ENCODE peak calls at places on chromosomes 2 and 18, in seven cellular contexts. I is A549, Q is transverse colon, B is HepG2, Z is esophagus muscularis mucosa, W is ovary, C is tibial nerve. O is an unnamed sample.
A peak's percentile ranks its signal among the peaks of the same experiment; 100 is the strongest.

GRCh38 chr2:213834746-213835145 is 550.5 kb downstream of the SPAG16 start:
- DNase-seq in I (no peak), Q (no peak), B (no peak), Z (no peak), W (no peak), C (no peak), O (no peak)

GRCh38 chr2:26616864-26617135 is 24.4 kb downstream of the CIB4 start:
- DNase-seq in I (no peak), Q (no peak), B (no peak), Z (no peak), W (no peak), C (no peak), O (no peak)

GRCh38 chr2:15163316-15163715 is 397.8 kb downstream of the NBAS start:
- DNase-seq in I (no peak), Q (no peak), B (no peak), Z (no peak), W (no peak), C (no peak), O (no peak)

GRCh38 chr2:146527166-146527565 is 1317.7 kb upstream of the ACVR2A start:
- DNase-seq in I (no peak), Q (no peak), B (no peak), Z (no peak), W (no peak), C (no peak), O (no peak)

GRCh38 chr2:29033656-29034055 is 40.7 kb downstream of the PCARE start:
- DNase-seq in I (no peak), Q (no peak), B (no peak), Z (no peak), W (no peak), C (no peak), O (no peak)

GRCh38 chr2:84959494-84960156 is 11.3 kb upstream of the KCMF1 start:
- DNase-seq in I (no peak), Q (no peak), B (no peak), Z (no peak), W (no peak), C (no peak), O (no peak)

GRCh38 chr2:180656455-180656847 is 324.0 kb upstream of the UBE2E3 start:
- DNase-seq in I (peak; percentile 36), Q (no peak), B (peak; percentile 20), Z (no peak), W (no peak), C (no peak), O (no peak)

GRCh38 chr2:219207884-219208740 is 1.5 kb downstream of the ZFAND2B start:
- DNase-seq in I (no peak), Q (no peak), B (peak; percentile 90), Z (peak; percentile 87), W (no peak), C (no peak), O (peak; percentile 55)

GRCh38 chr2:232576995-232577394 is 26.5 kb downstream of the EIF4E2 start:
- DNase-seq in I (no peak), Q (no peak), B (no peak), Z (no peak), W (no peak), C (no peak), O (no peak)

GRCh38 chr2:101175991-101176390 is 24.8 kb upstream of the TBC1D8 start:
- DNase-seq in I (no peak), Q (no peak), B (peak; percentile 86), Z (no peak), W (no peak), C (no peak), O (no peak)

DNA sequence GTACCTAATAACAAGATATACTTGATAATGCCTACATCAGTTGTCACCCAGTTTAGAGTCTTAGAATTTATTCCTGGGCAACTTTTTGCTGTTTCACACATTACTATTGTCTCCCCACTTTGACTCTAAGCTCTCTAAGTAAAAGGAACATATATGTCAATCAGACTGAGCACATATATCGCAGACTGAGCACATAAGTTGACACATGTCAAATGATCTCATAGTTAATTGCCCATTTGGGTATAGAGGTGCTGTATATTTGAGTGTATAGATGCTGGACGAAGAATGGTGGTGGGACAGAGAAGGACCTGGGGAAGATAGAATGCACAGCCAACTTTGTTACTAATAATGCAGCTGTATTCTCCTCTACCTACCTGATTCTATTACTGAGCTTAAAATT is 746.0 kb upstream of the CDH2 start:
- DNase-seq in I (no peak), Q (no peak), B (no peak), Z (no peak), W (no peak), C (no peak), O (no peak)
- TF ChIP-seq EP300 in I (no peak), Q (no peak), B (no peak), Z (no peak), W (no peak), C (no peak), O (no peak)

GRCh38 chr2:113857454-113857853 is 32.4 kb upstream of the ACTR3 start:
- DNase-seq in I (no peak), Q (no peak), B (no peak), Z (no peak), W (no peak), C (no peak), O (no peak)
- H3K27ac ChIP-seq in I (no peak overlapping the region), Q (no peak overlapping the region), B (no peak overlapping the region), Z (no peak overlapping the region), W (no peak overlapping the region), C (no peak overlapping the region), O (no peak overlapping the region)

GRCh38 chr18:75574197-75574596 is 146.7 kb upstream of the SMIM21 start:
- DNase-seq in I (no peak), Q (no peak), B (no peak), Z (peak; percentile 62), W (no peak), C (no peak), O (no peak)
- TF ChIP-seq EP300 in I (no peak), Q (no peak), B (no peak), Z (no peak), W (no peak), C (no peak), O (no peak)

GRCh38 chr2:70089946-70090523 is 2.8 kb downstream of the PCBP1 start:
- DNase-seq in I (no peak), Q (no peak), B (no peak), Z (no peak), W (no peak), C (no peak), O (no peak)
- H3K27ac ChIP-seq in I (peak overlapping the region; percentile 100), Q (peak overlapping the region; percentile 100), B (peak overlapping the region; percentile 99), Z (peak overlapping the region; percentile 100), W (no peak overlapping the region), C (peak overlapping the region; percentile 98), O (peak overlapping the region; percentile 99)

GRCh38 chr18:63161728-63162195 is 157.8 kb downstream of the BCL2 start:
- DNase-seq in I (peak; percentile 20), Q (peak; percentile 78), B (peak; percentile 2), Z (peak; percentile 93), W (peak; percentile 87), C (peak; percentile 60), O (no peak)
- TF ChIP-seq EP300 in I (no peak), Q (peak; percentile 13), B (no peak), Z (no peak), W (no peak), C (peak; percentile 35), O (no peak)

GRCh38 chr2:169573974-169574299 is 272 bp upstream of the FASTKD1 start:
- DNase-seq in I (no peak), Q (no peak), B (no peak), Z (no peak), W (no peak), C (no peak), O (no peak)

GRCh38 chr2:169571571-169571970 is 2.1 kb downstream of the FASTKD1 start:
- DNase-seq in I (no peak), Q (no peak), B (no peak), Z (no peak), W (no peak), C (no peak), O (no peak)

GRCh38 chr2:169572189-169572588 is 1.5 kb downstream of the FASTKD1 start:
- DNase-seq in I (no peak), Q (no peak), B (no peak), Z (no peak), W (no peak), C (no peak), O (no peak)

GRCh38 chr2:169573160-169573973 is at the start of gene FASTKD1:
- DNase-seq in I (peak; percentile 73), Q (peak; percentile 94), B (peak; percentile 95), Z (peak; percentile 94), W (peak; percentile 83), C (peak; percentile 79), O (peak; percentile 90)

DNA sequence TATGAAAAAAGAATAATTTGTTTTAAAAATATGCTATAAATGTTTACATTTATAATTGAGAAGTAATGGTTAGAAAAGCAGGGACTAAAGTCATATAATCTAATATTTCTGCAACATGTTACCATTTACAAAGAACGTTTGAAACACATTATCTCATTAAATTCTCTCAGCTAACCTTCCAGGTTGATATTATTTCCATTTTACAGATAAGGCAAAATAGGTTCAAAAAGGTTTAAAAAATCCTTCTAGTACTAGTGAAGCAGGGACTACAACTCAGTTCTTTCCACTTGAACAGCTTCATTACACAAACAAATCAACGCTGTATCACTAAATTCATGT is 875 bp downstream of the FASTKD1 start:
- DNase-seq in I (no peak), Q (no peak), B (no peak), Z (no peak), W (no peak), C (no peak), O (no peak)
- H3K27ac ChIP-seq in I (peak overlapping the region; percentile 86), Q (peak overlapping the region; percentile 83), B (peak overlapping the region; percentile 52), Z (peak overlapping the region; percentile 76), W (no peak overlapping the region), C (no peak overlapping the region), O (no peak overlapping the region)

O was measured in suprapubic skin.